ENCODE peak calls at places on chromosomes 5 and 9, in ten cellular contexts. M, A, P, U, Q, F, V, C, J and T are unnamed samples.
A peak's percentile ranks its signal among the peaks of the same experiment; 100 is the strongest.

GRCh38 chr9:130444565-130445221 is at the start of gene ASS1:
- DNase-seq in M (no peak), A (no peak), P (peak; percentile 70), U (peak; percentile 82), Q (no peak), F (peak; percentile 48), V (peak; percentile 87), C (peak; percentile 93), J (no peak), T (peak; percentile 83)

GRCh38 chr5:133341296-133341695 is 271.0 kb downstream of the FSTL4 start:
- DNase-seq in M (no peak), A (no peak), P (no peak), U (no peak), Q (no peak), F (no peak), V (no peak), C (peak; percentile 41), J (no peak), T (no peak)

GRCh38 chr5:82349651-82350050 is 71.5 kb upstream of the RPS23 start:
- DNase-seq in M (peak; percentile 48), A (peak; percentile 28), P (peak; percentile 72), U (peak; percentile 66), Q (no peak), F (peak; percentile 35), V (peak; percentile 83), C (no peak), J (no peak), T (peak; percentile 68)

GRCh38 chr9:16866542-16866941 is 3.9 kb downstream of the BNC2 start:
- DNase-seq in M (peak; percentile 37), A (no peak), P (peak; percentile 39), U (no peak), Q (peak; percentile 47), F (no peak), V (no peak), C (no peak), J (no peak), T (no peak)

GRCh38 chr9:126367139-126367538 is 40.5 kb downstream of the MVB12B start:
- DNase-seq in M (no peak), A (no peak), P (no peak), U (no peak), Q (no peak), F (no peak), V (no peak), C (no peak), J (no peak), T (no peak)

GRCh38 chr9:95130484-95130883 is 187.0 kb downstream of the FANCC start:
- DNase-seq in M (no peak), A (peak; percentile 38), P (no peak), U (no peak), Q (no peak), F (no peak), V (peak; percentile 57), C (no peak), J (no peak), T (no peak)

GRCh38 chr5:59190746-59191145 is 607.9 kb downstream of the RAB3C start:
- DNase-seq in M (no peak), A (no peak), P (no peak), U (no peak), Q (no peak), F (no peak), V (no peak), C (no peak), J (no peak), T (no peak)

GRCh38 chr5:55324815-55325418 is 17.1 kb downstream of the MTREX start:
- DNase-seq in M (peak; percentile 66), A (peak; percentile 53), P (peak; percentile 69), U (no peak), Q (peak; percentile 58), F (no peak), V (peak; percentile 32), C (no peak), J (peak; percentile 29), T (peak; percentile 20)

GRCh38 chr5:119286516-119287488 is 69.0 kb upstream of the TNFAIP8 start:
- DNase-seq in M (no peak), A (no peak), P (no peak), U (no peak), Q (no peak), F (no peak), V (no peak), C (no peak), J (no peak), T (no peak)
- H3K4me3 ChIP-seq in M (no peak overlapping the region), A (no peak overlapping the region), P (no peak overlapping the region), U (no peak overlapping the region), Q (no peak overlapping the region), F (no peak overlapping the region), V (no peak overlapping the region), C (no peak overlapping the region), J (no peak overlapping the region), T (no peak overlapping the region)

GRCh38 chr5:168529361-168530234 is 493 bp downstream of the FBLL1 start:
- DNase-seq in M (no peak), A (no peak), P (peak; percentile 32), U (no peak), Q (no peak), F (peak; percentile 11), V (peak; percentile 59), C (no peak), J (no peak), T (peak; percentile 47)
- H3K4me3 ChIP-seq in M (peak overlapping the region; percentile 24), A (peak overlapping the region; percentile 22), P (peak overlapping the region; percentile 34), U (peak overlapping the region; percentile 59), Q (peak overlapping the region; percentile 41), F (peak overlapping the region; percentile 48), V (peak overlapping the region; percentile 56), C (peak overlapping the region; percentile 22), J (peak overlapping the region; percentile 39), T (peak overlapping the region; percentile 58)

GRCh38 chr5:38367966-38368365 is 109.6 kb downstream of the EGFLAM start:
- DNase-seq in M (no peak), A (no peak), P (no peak), U (no peak), Q (no peak), F (no peak), V (no peak), C (no peak), J (no peak), T (no peak)
- H3K4me3 ChIP-seq in M (no peak overlapping the region), A (no peak overlapping the region), P (no peak overlapping the region), U (no peak overlapping the region), Q (no peak overlapping the region), F (no peak overlapping the region), V (no peak overlapping the region), C (no peak overlapping the region), J (no peak overlapping the region), T (no peak overlapping the region)

GRCh38 chr9:82991684-82992083 is 71.3 kb downstream of the RASEF start:
- DNase-seq in M (no peak), A (no peak), P (no peak), U (no peak), Q (no peak), F (no peak), V (no peak), C (no peak), J (peak; percentile 7), T (no peak)

GRCh38 chr9:82989949-82990348 is 73.0 kb downstream of the RASEF start:
- DNase-seq in M (no peak), A (no peak), P (no peak), U (no peak), Q (no peak), F (no peak), V (no peak), C (no peak), J (no peak), T (no peak)

GRCh38 chr9:82987790-82988189 is 75.2 kb downstream of the RASEF start:
- DNase-seq in M (no peak), A (no peak), P (no peak), U (no peak), Q (no peak), F (no peak), V (no peak), C (no peak), J (no peak), T (no peak)

GRCh38 chr9:82987370-82987769 is 75.6 kb downstream of the RASEF start:
- DNase-seq in M (no peak), A (no peak), P (no peak), U (no peak), Q (no peak), F (no peak), V (no peak), C (no peak), J (no peak), T (no peak)

GRCh38 chr9:82988488-82988887 is 74.5 kb downstream of the RASEF start:
- DNase-seq in M (no peak), A (no peak), P (no peak), U (no peak), Q (no peak), F (no peak), V (peak; percentile 61), C (no peak), J (no peak), T (no peak)
- H3K4me3 ChIP-seq in M (no peak overlapping the region), A (no peak overlapping the region), P (no peak overlapping the region), U (no peak overlapping the region), Q (no peak overlapping the region), F (no peak overlapping the region), V (no peak overlapping the region), C (no peak overlapping the region), J (no peak overlapping the region), T (no peak overlapping the region)

DNA sequence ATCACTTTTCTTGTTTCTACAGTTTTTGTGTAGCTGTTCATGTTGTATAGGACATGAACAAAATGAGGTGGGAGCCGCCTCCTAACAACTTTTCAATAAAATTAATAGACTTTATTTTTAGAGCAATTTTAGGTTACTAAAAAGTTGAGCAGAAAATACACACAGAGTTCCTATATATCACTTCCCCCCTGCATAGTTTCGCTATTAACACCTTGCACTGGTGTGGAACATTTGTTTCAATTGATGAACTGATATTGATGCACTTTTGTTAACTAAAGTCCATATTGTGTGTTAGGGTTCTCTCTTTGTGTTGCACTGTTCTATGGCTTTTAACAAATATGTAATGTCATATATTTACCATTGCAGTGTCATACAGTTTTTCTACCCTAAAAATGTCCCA is 47.8 kb upstream of the KCNN2 start:
- DNase-seq in M (no peak), A (no peak), P (no peak), U (no peak), Q (no peak), F (no peak), V (no peak), C (no peak), J (no peak), T (no peak)
- H3K4me3 ChIP-seq in M (no peak overlapping the region), A (no peak overlapping the region), P (no peak overlapping the region), U (no peak overlapping the region), Q (no peak overlapping the region), F (no peak overlapping the region), V (no peak overlapping the region), C (no peak overlapping the region), J (no peak overlapping the region), T (no peak overlapping the region)

DNA sequence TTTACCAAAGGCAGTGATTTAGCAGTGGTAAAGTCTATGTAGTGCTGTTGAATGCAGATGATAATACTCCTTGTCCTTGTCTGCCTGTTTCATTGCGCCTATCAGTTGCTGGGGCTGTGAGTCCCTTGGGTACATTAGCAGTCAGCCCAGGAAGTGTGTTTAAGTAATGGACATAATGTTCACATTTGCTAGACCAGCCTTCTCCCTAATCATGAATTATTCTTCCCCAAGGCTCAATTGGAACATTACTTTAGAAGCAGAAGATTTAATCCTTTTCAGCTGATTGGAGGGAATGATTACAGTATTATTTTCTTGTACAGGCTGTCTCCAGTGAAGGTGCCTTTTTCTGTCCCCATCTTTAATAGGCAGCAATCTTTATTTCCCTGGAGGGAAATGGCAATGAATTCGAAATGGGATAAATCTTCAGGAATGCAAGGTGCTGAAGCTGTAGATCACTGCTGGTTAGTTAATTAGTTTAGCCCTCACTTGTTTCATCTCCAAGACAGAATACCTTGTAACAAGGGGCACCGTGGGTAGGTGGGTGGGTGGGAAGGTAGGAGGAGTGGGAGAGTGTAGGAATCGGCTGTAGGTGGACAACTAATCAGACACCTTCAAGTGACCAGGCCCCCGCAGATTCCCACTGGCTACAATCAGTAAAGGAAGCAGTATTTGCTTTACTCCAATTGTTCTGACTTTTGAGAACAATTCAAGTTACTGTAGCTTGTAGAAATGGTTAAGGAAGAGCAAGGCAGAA is 293.9 kb downstream of the TLE1 start:
- DNase-seq in M (peak; percentile 55), A (no peak), P (no peak), U (no peak), Q (no peak), F (no peak), V (no peak), C (no peak), J (no peak), T (no peak)
- H3K4me3 ChIP-seq in M (no peak overlapping the region), A (no peak overlapping the region), P (no peak overlapping the region), U (no peak overlapping the region), Q (no peak overlapping the region), F (no peak overlapping the region), V (no peak overlapping the region), C (no peak overlapping the region), J (no peak overlapping the region), T (no peak overlapping the region)